ENCODE peak calls at places on chromosomes 16 and 17, in ten cellular contexts. G is NCI-H2029 treated with DMSO at 0.1 percent for 48 hours, T is HAP-1, E is gastrocnemius medialis, Q is AG08395, J is GM23248, I is mesothelial cell of epicardium, Y is cardiac muscle cell, V is C1 segment of cervical spinal cord, M is lower leg skin. O is an unnamed sample.

GRCh38 chr17:8304181-8304910 is 5.7 kb upstream of the ARHGEF15 start:
- DNase-seq in G (no peak), T (no peak), E (no peak), Q (no peak), J (no peak), I (no peak), Y (no peak), V (no peak), M (no peak), O (no peak)

GRCh38 chr17:74785096-74785980 is 9.2 kb upstream of the NAT9 start:
- DNase-seq in G (no peak), T (no peak), E (no peak), Q (no peak), J (no peak), I (no peak), Y (no peak), V (no peak), M (no peak), O (no peak)

GRCh38 chr17:36824678-36825091 is 112.6 kb upstream of the LHX1 start:
- DNase-seq in G (no peak), T (no peak), E (no peak), Q (no peak), J (peak), I (no peak), Y (peak), V (no peak), M (no peak), O (no peak)

GRCh38 chr17:199806-200603 is 18.6 kb upstream of the DOC2B start:
- DNase-seq in G (peak), T (no peak), E (peak), Q (no peak), J (no peak), I (no peak), Y (no peak), V (no peak), M (no peak), O (no peak)

GRCh38 chr17:43734376-43734775 is 24.2 kb downstream of the SOST start:
- DNase-seq in G (no peak), T (peak), E (no peak), Q (peak), J (peak), I (no peak), Y (peak), V (no peak), M (no peak), O (peak)

GRCh38 chr17:2965621-2966275 is 97.7 kb downstream of the OR1D5 start:
- DNase-seq in G (no peak), T (no peak), E (no peak), Q (peak), J (peak), I (no peak), Y (peak), V (no peak), M (no peak), O (peak)

GRCh38 chr17:1577186-1577585 is 14.6 kb upstream of the PITPNA start:
- DNase-seq in G (no peak), T (no peak), E (peak), Q (peak), J (peak), I (no peak), Y (peak), V (peak), M (peak), O (peak)

GRCh38 chr17:15124746-15125145 is 140.4 kb downstream of the PMP22 start:
- DNase-seq in G (no peak), T (no peak), E (no peak), Q (no peak), J (peak), I (no peak), Y (no peak), V (no peak), M (no peak), O (no peak)

GRCh38 chr16:18983565-18984424 is at the start of gene TMC7:
- DNase-seq in G (peak), T (peak), E (peak), Q (peak), J (peak), I (peak), Y (peak), V (no peak), M (peak), O (peak)

GRCh38 chr17:13395346-13395745 is 206.4 kb downstream of the HS3ST3A1 start:
- DNase-seq in G (no peak), T (no peak), E (no peak), Q (no peak), J (peak), I (no peak), Y (peak), V (no peak), M (no peak), O (no peak)

GRCh38 chr17:5325851-5326250 is 43.8 kb downstream of the RABEP1 start:
- DNase-seq in G (no peak), T (no peak), E (no peak), Q (no peak), J (no peak), I (no peak), Y (no peak), V (no peak), M (no peak), O (no peak)

GRCh38 chr16:72380283-72380682 is 208.3 kb upstream of the PMFBP1 start:
- DNase-seq in G (no peak), T (peak), E (no peak), Q (no peak), J (no peak), I (no peak), Y (peak), V (no peak), M (no peak), O (no peak)

GRCh38 chr17:57135748-57136342 is 50.8 kb downstream of the AKAP1 start:
- DNase-seq in G (no peak), T (no peak), E (no peak), Q (no peak), J (no peak), I (no peak), Y (no peak), V (no peak), M (no peak), O (no peak)

GRCh38 chr17:82668631-82669099 is 20.4 kb upstream of the WDR45B start:
- DNase-seq in G (no peak), T (peak), E (peak), Q (peak), J (peak), I (no peak), Y (peak), V (no peak), M (no peak), O (peak)

GRCh38 chr17:55572139-55572538 is 60.9 kb upstream of the SMIM36 start:
- DNase-seq in G (no peak), T (no peak), E (no peak), Q (no peak), J (no peak), I (no peak), Y (no peak), V (no peak), M (no peak), O (no peak)

GRCh38 chr17:18910881-18911280 is 41.1 kb upstream of the SLC5A10 start:
- DNase-seq in G (no peak), T (no peak), E (no peak), Q (no peak), J (no peak), I (no peak), Y (no peak), V (no peak), M (no peak), O (no peak)

GRCh38 chr17:56125830-56126819 is 27.1 kb upstream of the ANKFN1 start:
- DNase-seq in G (peak), T (peak), E (no peak), Q (peak), J (peak), I (no peak), Y (peak), V (no peak), M (no peak), O (peak)

O was measured in stromal cell of bone marrow.